ENCODE peak calls at places on chromosomes 12 and 14, in nine cellular contexts. C is fibroblast of pulmonary artery; L is right lobe of liver; J is CD4-positive, alpha-beta T cell; G is keratinocyte; N is Calu3; P is BE2C; T is CD8-positive, alpha-beta T cell; F is endothelial cell. K is an unnamed sample.

GRCh38 chr14:52277552-52277951 is 10.1 kb downstream of the PTGDR start:
- DNase-seq in C (no peak), L (no peak), J (no peak), G (peak; percentile 19), N (no peak), P (no peak), T (no peak), F (no peak), K (no peak)

GRCh38 chr12:126139355-126139754 is 1074.1 kb downstream of the AACS start:
- DNase-seq in C (no peak), L (no peak), J (no peak), G (no peak), N (no peak), P (no peak), T (no peak), F (no peak), K (no peak)

GRCh38 chr14:32720927-32721326 is 217.8 kb upstream of the NPAS3 start:
- DNase-seq in C (peak; percentile 24), L (no peak), J (no peak), G (no peak), N (no peak), P (no peak), T (no peak), F (no peak), K (no peak)

GRCh38 chr14:66507181-66507721 is 696 bp upstream of the GPHN start:
- DNase-seq in C (no peak), L (no peak), J (no peak), G (no peak), N (no peak), P (no peak), T (no peak), F (no peak), K (no peak)

GRCh38 chr12:94262228-94263010 is 114.0 kb downstream of the PLXNC1 start:
- DNase-seq in C (peak; percentile 98), L (peak; percentile 70), J (peak; percentile 72), G (no peak), N (peak; percentile 76), P (peak; percentile 85), T (peak; percentile 45), F (no peak), K (no peak)

GRCh38 chr14:99001241-99001640 is 270.8 kb downstream of the BCL11B start:
- DNase-seq in C (no peak), L (no peak), J (no peak), G (no peak), N (no peak), P (no peak), T (no peak), F (no peak), K (no peak)

GRCh38 chr12:12563529-12563928 is 866 bp upstream of the DUSP16 start:
- DNase-seq in C (peak; percentile 24), L (no peak), J (no peak), G (no peak), N (no peak), P (no peak), T (no peak), F (no peak), K (peak; percentile 7)

GRCh38 chr14:102544745-102545460 is 35.3 kb upstream of the ANKRD9 start:
- DNase-seq in C (no peak), L (no peak), J (no peak), G (no peak), N (no peak), P (no peak), T (no peak), F (no peak), K (no peak)

GRCh38 chr14:69428289-69428998 is 30.0 kb downstream of the SLC39A9 start:
- DNase-seq in C (no peak), L (no peak), J (no peak), G (no peak), N (no peak), P (no peak), T (no peak), F (no peak), K (no peak)

GRCh38 chr12:4540633-4541032 is 1.9 kb downstream of the RAD51AP1 start:
- DNase-seq in C (no peak), L (no peak), J (no peak), G (no peak), N (no peak), P (no peak), T (no peak), F (no peak), K (no peak)

GRCh38 chr12:130162771-130163460 is 652 bp downstream of the FZD10 start:
- DNase-seq in C (no peak), L (peak; percentile 19), J (no peak), G (no peak), N (no peak), P (no peak), T (no peak), F (no peak), K (peak; percentile 54)

GRCh38 chr14:32711103-32711680 is 227.5 kb upstream of the NPAS3 start:
- DNase-seq in C (peak; percentile 72), L (no peak), J (no peak), G (no peak), N (peak; percentile 32), P (peak; percentile 56), T (no peak), F (peak; percentile 42), K (peak; percentile 19)

GRCh38 chr12:71469235-71469873 is 29.8 kb downstream of the LGR5 start:
- DNase-seq in C (peak; percentile 49), L (no peak), J (no peak), G (no peak), N (peak; percentile 53), P (peak; percentile 70), T (no peak), F (no peak), K (peak; percentile 22)

GRCh38 chr12:60052483-60052882 is 456.7 kb downstream of the SLC16A7 start:
- DNase-seq in C (peak; percentile 7), L (no peak), J (no peak), G (no peak), N (peak; percentile 13), P (no peak), T (no peak), F (no peak), K (no peak)

GRCh38 chr14:74697543-74697942 is 15.3 kb downstream of the AREL1 start:
- DNase-seq in C (no peak), L (no peak), J (no peak), G (no peak), N (no peak), P (no peak), T (no peak), F (no peak), K (no peak)

GRCh38 chr12:109475993-109476806 is 900 bp downstream of the KCTD10 start:
- DNase-seq in C (no peak), L (no peak), J (no peak), G (no peak), N (no peak), P (no peak), T (no peak), F (no peak), K (no peak)

GRCh38 chr14:55454264-55455151 is 14.1 kb upstream of the TBPL2 start:
- DNase-seq in C (peak; percentile 92), L (peak; percentile 33), J (no peak), G (peak; percentile 61), N (peak; percentile 41), P (peak; percentile 94), T (no peak), F (no peak), K (no peak)

GRCh38 chr12:40156031-40156764 is 50.3 kb upstream of the SLC2A13 start:
- DNase-seq in C (no peak), L (no peak), J (no peak), G (no peak), N (no peak), P (no peak), T (no peak), F (no peak), K (no peak)
- TF ChIP-seq CTCF in C (no peak), L (no peak), J (no peak), G (no peak), N (no peak), P (no peak), T (no peak), F (no peak), K (no peak)

GRCh38 chr12:76820888-76821482 is 57.1 kb downstream of the ZDHHC17 start:
- DNase-seq in C (peak; percentile 44), L (no peak), J (no peak), G (no peak), N (peak; percentile 50), P (peak; percentile 34), T (no peak), F (peak; percentile 39), K (peak; percentile 18)
- TF ChIP-seq CTCF in C (peak; percentile 76), L (peak; percentile 57), J (no peak), G (peak; percentile 57), N (peak; percentile 50), P (peak; percentile 76), T (no peak), F (peak; percentile 47), K (peak; percentile 52)

GRCh38 chr14:67944605-67945004 is 125.0 kb downstream of the RAD51B start:
- DNase-seq in C (no peak), L (no peak), J (no peak), G (no peak), N (no peak), P (no peak), T (no peak), F (no peak), K (no peak)

GRCh38 chr14:67942311-67942710 is 122.7 kb downstream of the RAD51B start:
- DNase-seq in C (peak; percentile 76), L (no peak), J (no peak), G (no peak), N (no peak), P (no peak), T (no peak), F (no peak), K (no peak)

GRCh38 chr14:67940894-67941455 is 121.4 kb downstream of the RAD51B start:
- DNase-seq in C (peak; percentile 94), L (no peak), J (no peak), G (no peak), N (no peak), P (no peak), T (no peak), F (no peak), K (no peak)

GRCh38 chr14:67941456-67942018 is 122.0 kb downstream of the RAD51B start:
- DNase-seq in C (peak; percentile 63), L (no peak), J (no peak), G (no peak), N (no peak), P (no peak), T (no peak), F (no peak), K (no peak)

GRCh38 chr14:67943947-67944346 is 124.4 kb downstream of the RAD51B start:
- DNase-seq in C (peak; percentile 97), L (peak; percentile 31), J (peak; percentile 40), G (no peak), N (peak; percentile 75), P (peak; percentile 76), T (no peak), F (peak; percentile 70), K (peak; percentile 73)
- TF ChIP-seq CTCF in C (peak; percentile 61), L (peak; percentile 62), J (peak; percentile 70), G (peak; percentile 56), N (peak; percentile 60), P (peak; percentile 81), T (peak; percentile 80), F (peak; percentile 79), K (peak; percentile 68)

DNA sequence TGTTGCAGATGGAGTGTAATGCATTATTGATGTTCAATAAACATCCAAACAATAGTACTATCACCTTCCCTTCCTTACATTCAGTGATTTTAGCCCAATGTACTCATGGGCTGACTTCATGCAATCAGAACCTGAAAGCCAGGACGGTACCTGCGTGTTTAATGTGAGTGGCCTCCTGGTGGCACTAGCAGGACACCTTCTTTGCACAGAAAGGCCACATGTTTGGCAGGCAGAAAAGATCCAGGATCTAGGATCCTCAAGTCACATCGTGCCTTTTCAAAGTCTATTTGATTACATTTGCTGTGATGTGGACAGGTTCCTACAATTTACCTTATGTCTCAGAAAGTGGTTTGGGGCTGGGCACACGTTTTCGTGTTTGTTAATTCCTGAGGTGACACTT is 82.9 kb downstream of the NEDD1 start:
- DNase-seq in C (peak; percentile 10), L (no peak), J (no peak), G (no peak), N (peak; percentile 51), P (no peak), T (no peak), F (peak; percentile 54), K (peak; percentile 28)
- TF ChIP-seq CTCF in C (no peak), L (peak; percentile 33), J (no peak), G (peak; percentile 26), N (no peak), P (peak; percentile 43), T (no peak), F (peak; percentile 44), K (no peak)

K was measured in nephron progenitor cell.